ENCODE peak calls at places on chromosomes 5 and 9, in six cellular contexts. Q, O, G, B, E and U are unnamed samples.

GRCh38 chr5:166724284-166724683 is 1567.2 kb upstream of the WWC1 start:
- DNase-seq in Q (no peak), O (no peak), G (no peak), B (no peak), E (no peak), U (no peak)

GRCh38 chr9:136201174-136201573 is 3.8 kb downstream of the LHX3 start:
- DNase-seq in Q (no peak), O (no peak), G (no peak), B (no peak), E (no peak), U (no peak)

GRCh38 chr5:59236996-59237395 is 654.1 kb downstream of the RAB3C start:
- DNase-seq in Q (no peak), O (no peak), G (no peak), B (no peak), E (no peak), U (no peak)

GRCh38 chr5:17412760-17413671 is 85.0 kb upstream of the TAF11L2 start:
- DNase-seq in Q (no peak), O (no peak), G (no peak), B (no peak), E (no peak), U (no peak)

GRCh38 chr9:113293285-113293874 is 9.8 kb downstream of the RNF183 start:
- DNase-seq in Q (no peak), O (no peak), G (no peak), B (no peak), E (no peak), U (no peak)

GRCh38 chr9:89969156-89969566 is 364.3 kb downstream of the GADD45G start:
- DNase-seq in Q (no peak), O (peak), G (no peak), B (no peak), E (no peak), U (no peak)

GRCh38 chr5:154072782-154073171 is 34.0 kb downstream of the MFAP3 start:
- DNase-seq in Q (no peak), O (no peak), G (no peak), B (no peak), E (no peak), U (no peak)

GRCh38 chr5:16936150-16937022 is at the start of gene MYO10:
- DNase-seq in Q (peak), O (peak), G (peak), B (peak), E (peak), U (no peak)

GRCh38 chr5:60287174-60287771 is 393.7 kb upstream of the PDE4D start:
- DNase-seq in Q (peak), O (peak), G (peak), B (no peak), E (peak), U (no peak)

GRCh38 chr5:112529525-112529924 is 110.4 kb upstream of the EPB41L4A start:
- DNase-seq in Q (no peak), O (no peak), G (no peak), B (no peak), E (no peak), U (no peak)

GRCh38 chr5:73826301-73826700 is 200.3 kb downstream of the ARHGEF28 start:
- DNase-seq in Q (peak), O (no peak), G (no peak), B (no peak), E (peak), U (no peak)

GRCh38 chr9:132141948-132142594 is 19.8 kb upstream of the NTNG2 start:
- DNase-seq in Q (no peak), O (no peak), G (no peak), B (no peak), E (no peak), U (no peak)

GRCh38 chr9:94014066-94014654 is 59.0 kb upstream of the BARX1 start:
- DNase-seq in Q (no peak), O (no peak), G (no peak), B (no peak), E (no peak), U (no peak)

GRCh38 chr9:14027114-14027812 is 286.7 kb downstream of the NFIB start:
- DNase-seq in Q (peak), O (peak), G (peak), B (no peak), E (peak), U (no peak)

GRCh38 chr9:110066929-110067716 is 140.8 kb downstream of the C9orf152 start:
- DNase-seq in Q (no peak), O (no peak), G (no peak), B (no peak), E (no peak), U (no peak)

GRCh38 chr5:16600397-16600796 is 16.4 kb downstream of the RETREG1 start:
- DNase-seq in Q (peak), O (peak), G (no peak), B (peak), E (peak), U (no peak)

GRCh38 chr9:19186240-19186639 is 44.3 kb upstream of the DENND4C start:
- DNase-seq in Q (no peak), O (no peak), G (no peak), B (no peak), E (no peak), U (no peak)

GRCh38 chr9:8332296-8332695 is 532.7 kb upstream of the DMAC1 start:
- DNase-seq in Q (no peak), O (no peak), G (no peak), B (no peak), E (no peak), U (no peak)

GRCh38 chr5:57698785-57699184 is 216.2 kb upstream of the ACTBL2 start:
- DNase-seq in Q (no peak), O (no peak), G (no peak), B (no peak), E (no peak), U (no peak)

GRCh38 chr5:142600611-142601360 is 85.1 kb downstream of the FGF1 start:
- DNase-seq in Q (no peak), O (no peak), G (no peak), B (peak), E (no peak), U (no peak)

GRCh38 chr9:97349400-97349799 is 41.9 kb downstream of the CCDC180 start:
- DNase-seq in Q (no peak), O (no peak), G (no peak), B (no peak), E (no peak), U (no peak)

GRCh38 chr5:92364986-92365550 is 982.0 kb upstream of the ARRDC3 start:
- DNase-seq in Q (no peak), O (no peak), G (no peak), B (no peak), E (no peak), U (no peak)

GRCh38 chr5:142823176-142823575 is 53.0 kb downstream of the ARHGAP26 start:
- DNase-seq in Q (no peak), O (no peak), G (no peak), B (no peak), E (no peak), U (no peak)

GRCh38 chr9:97565262-97565661 is 63.8 kb downstream of the TMOD1 start:
- DNase-seq in Q (no peak), O (no peak), G (peak), B (no peak), E (peak), U (no peak)

GRCh38 chr5:137442660-137443059 is 56.5 kb downstream of the SPOCK1 start:
- DNase-seq in Q (no peak), O (no peak), G (no peak), B (no peak), E (no peak), U (no peak)

DNA sequence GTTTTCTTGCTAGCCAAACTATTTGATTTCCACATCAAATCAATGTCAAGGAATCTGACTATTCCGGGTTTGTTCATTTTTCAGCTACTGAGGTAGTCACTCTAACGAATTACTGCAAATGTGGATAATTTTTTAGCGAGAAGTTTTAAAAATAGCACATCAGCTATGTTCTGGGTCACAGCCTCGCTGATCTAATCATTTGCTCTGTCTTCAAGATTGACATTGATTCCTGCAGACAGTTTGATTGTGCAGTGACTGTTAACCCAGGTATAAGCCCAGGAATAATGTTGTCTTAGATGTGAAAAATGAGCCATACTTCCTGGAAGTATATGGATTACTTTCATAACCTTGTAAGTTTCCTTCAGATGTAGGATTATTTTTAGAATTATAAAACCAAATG is 175.1 kb downstream of the BAAT start:
- DNase-seq in Q (no peak), O (no peak), G (no peak), B (no peak), E (no peak), U (no peak)
- H3K4me3 ChIP-seq in Q (no peak), O (no peak), G (no peak), B (no peak), E (no peak), U (no peak)

GRCh38 chr5:178436326-178436940 is 153.8 kb downstream of the COL23A1 start:
- DNase-seq in Q (no peak), O (no peak), G (no peak), B (no peak), E (no peak), U (no peak)

GRCh38 chr5:178434016-178434761 is 156.0 kb downstream of the COL23A1 start:
- DNase-seq in Q (no peak), O (no peak), G (no peak), B (no peak), E (no peak), U (no peak)

GRCh38 chr5:178433273-178433775 is 156.9 kb downstream of the COL23A1 start:
- DNase-seq in Q (no peak), O (no peak), G (no peak), B (no peak), E (no peak), U (no peak)

GRCh38 chr5:178435321-178436238 is 154.6 kb downstream of the COL23A1 start:
- DNase-seq in Q (no peak), O (no peak), G (no peak), B (no peak), E (no peak), U (no peak)

DNA sequence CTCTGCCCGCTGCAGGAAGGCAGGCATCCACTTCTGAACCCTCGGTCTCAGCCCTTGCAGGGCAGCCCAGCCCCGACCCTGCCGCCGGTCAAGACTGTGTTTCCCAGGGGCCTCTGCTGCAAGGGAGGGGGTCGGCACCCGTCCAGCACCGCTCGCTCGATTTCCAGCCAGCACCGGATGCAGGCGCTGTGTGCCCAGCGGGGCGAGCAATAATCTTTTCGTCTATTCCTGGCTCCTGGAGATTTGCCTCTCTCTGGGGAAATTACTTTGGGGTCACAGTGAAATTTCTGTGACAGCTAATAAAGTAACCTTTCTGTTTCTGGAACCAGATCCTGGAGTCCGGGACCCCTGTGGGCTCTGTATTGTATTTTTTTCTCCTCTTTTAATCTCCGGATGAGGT is 155.3 kb downstream of the COL23A1 start:
- DNase-seq in Q (peak), O (no peak), G (no peak), B (no peak), E (no peak), U (no peak)
- H3K27ac ChIP-seq in Q (no peak), O (no peak), G (no peak), B (no peak), E (no peak), U (no peak)

GRCh38 chr9:91824591-91825339 is 125.3 kb downstream of the ROR2 start:
- DNase-seq in Q (no peak), O (peak), G (no peak), B (no peak), E (no peak), U (no peak)
- H3K4me3 ChIP-seq in Q (no peak), O (no peak), G (no peak), B (no peak), E (no peak), U (no peak)

GRCh38 chr9:121750259-121750714 is 98.9 kb downstream of the DAB2IP start:
- DNase-seq in Q (no peak), O (no peak), G (no peak), B (no peak), E (no peak), U (no peak)
- H3K27ac ChIP-seq in Q (no peak), O (no peak), G (peak), B (peak), E (no peak), U (peak)